ENCODE peak calls at places on chromosomes 16 and 17, in six cellular contexts. N is effector memory CD4-positive, alpha-beta T cell; X is GM12878; A is testis; P is CD4-positive, CD25-positive, alpha-beta regulatory T cell; V is caudate nucleus. F is an unnamed sample.

GRCh38 chr16:26643519-26643918 is 423.2 kb upstream of the C16orf82 start:
- DNase-seq in P (no peak), A (no peak), V (peak), N (no peak), X (no peak), F (no peak)

GRCh38 chr17:43734376-43734775 is 24.2 kb downstream of the SOST start:
- DNase-seq in V (no peak), P (no peak), X (no peak), A (no peak), N (no peak), F (no peak)

GRCh38 chr17:7884581-7885356 is 3.8 kb upstream of the CHD3 start:
- DNase-seq in P (peak), V (no peak), N (peak), X (no peak), A (peak), F (no peak)

GRCh38 chr16:62041401-62041800 is 5.2 kb upstream of the CDH8 start:
- DNase-seq in V (peak), X (no peak), N (no peak), P (no peak), A (peak), F (peak)

GRCh38 chr17:13509561-13509960 is 92.2 kb downstream of the HS3ST3A1 start:
- DNase-seq in V (no peak), P (no peak), N (no peak), X (no peak), A (no peak), F (no peak)

GRCh38 chr17:73278465-73279453 is 17.1 kb upstream of the CPSF4L start:
- DNase-seq in V (no peak), A (peak), X (no peak), N (no peak), P (no peak), F (no peak)

GRCh38 chr17:3888343-3889171 is 4.3 kb downstream of the CAMKK1 start:
- DNase-seq in N (no peak), X (no peak), V (no peak), A (peak), P (no peak), F (no peak)

GRCh38 chr17:43584666-43585102 is 38.5 kb upstream of the ETV4 start:
- DNase-seq in P (no peak), V (no peak), A (no peak), X (no peak), N (no peak), F (no peak)

GRCh38 chr16:52439750-52440149 is 107.2 kb downstream of the TOX3 start:
- DNase-seq in X (no peak), N (no peak), P (no peak), A (no peak), V (no peak), F (no peak)

GRCh38 chr17:50219345-50219744 is 17.9 kb upstream of the COL1A1 start:
- DNase-seq in P (no peak), X (no peak), V (no peak), N (no peak), A (no peak), F (no peak)

GRCh38 chr16:89564476-89565255 is 4.2 kb downstream of the RPL13 start:
- DNase-seq in A (no peak), P (no peak), X (no peak), N (no peak), V (no peak), F (no peak)

GRCh38 chr16:55082594-55082982 is 151.9 kb downstream of the IRX5 start:
- DNase-seq in A (no peak), X (no peak), P (no peak), V (no peak), N (no peak), F (no peak)

GRCh38 chr16:75249441-75249840 is 2.0 kb downstream of the BCAR1 start:
- DNase-seq in N (no peak), V (no peak), X (no peak), A (no peak), P (no peak), F (no peak)

GRCh38 chr16:75252049-75252864 is 833 bp upstream of the BCAR1 start:
- DNase-seq in P (no peak), N (no peak), V (no peak), A (peak), X (no peak), F (no peak)

GRCh38 chr16:75251280-75252048 is at the start of gene BCAR1:
- DNase-seq in N (no peak), A (peak), P (no peak), V (peak), X (no peak), F (peak)

GRCh38 chr16:75250089-75250808 is 1.2 kb downstream of the BCAR1 start:
- DNase-seq in V (no peak), N (no peak), A (no peak), P (no peak), X (no peak), F (no peak)

DNA sequence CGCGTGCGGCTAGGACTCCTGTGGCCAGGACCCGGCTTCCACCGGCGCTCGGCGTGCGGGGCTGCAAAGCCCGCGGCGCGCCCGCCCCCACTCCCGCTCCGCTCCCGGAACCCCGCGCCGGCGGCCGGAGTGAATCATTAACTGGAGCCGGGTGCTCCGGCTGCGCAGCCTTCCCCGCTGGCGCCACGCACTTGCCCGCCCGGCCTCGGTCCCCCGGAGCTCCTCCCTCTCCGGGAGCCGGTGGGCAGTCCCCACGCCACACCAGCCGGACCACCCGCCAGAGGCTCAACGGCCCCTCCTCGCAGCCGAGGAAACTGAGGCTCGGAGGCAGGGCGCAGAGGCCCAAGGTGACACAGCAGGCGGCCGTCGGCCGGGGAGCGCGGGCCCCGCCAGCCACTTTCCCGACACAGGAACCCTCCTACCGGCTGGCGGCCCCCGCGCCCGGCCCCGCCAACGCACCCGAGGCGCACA is 580 bp downstream of the BCAR1 start:
- DNase-seq in X (no peak), N (no peak), V (no peak), P (no peak), A (no peak), F (no peak)
- H3K27ac ChIP-seq in X (no peak), N (no peak), V (peak), P (no peak), A (peak), F (peak)

GRCh38 chr16:69465881-69466280 is 41.5 kb downstream of the CYB5B start:
- DNase-seq in N (no peak), A (no peak), P (no peak), V (peak), X (no peak), F (no peak)
- H3K27ac ChIP-seq in N (no peak), A (no peak), P (peak), V (peak), X (no peak), F (no peak)

GRCh38 chr17:37726248-37726647 is 18.6 kb downstream of the HNF1B start:
- DNase-seq in X (no peak), N (no peak), V (no peak), A (no peak), P (no peak), F (no peak)
- H3K27ac ChIP-seq in X (no peak), N (no peak), V (no peak), A (no peak), P (no peak), F (no peak)

GRCh38 chr16:1754204-1754603 is 17.1 kb downstream of the NME3 start:
- DNase-seq in V (no peak), X (no peak), A (no peak), N (no peak), P (no peak), F (no peak)
- H3K27ac ChIP-seq in V (peak), X (no peak), A (no peak), N (no peak), P (no peak), F (no peak)

DNA sequence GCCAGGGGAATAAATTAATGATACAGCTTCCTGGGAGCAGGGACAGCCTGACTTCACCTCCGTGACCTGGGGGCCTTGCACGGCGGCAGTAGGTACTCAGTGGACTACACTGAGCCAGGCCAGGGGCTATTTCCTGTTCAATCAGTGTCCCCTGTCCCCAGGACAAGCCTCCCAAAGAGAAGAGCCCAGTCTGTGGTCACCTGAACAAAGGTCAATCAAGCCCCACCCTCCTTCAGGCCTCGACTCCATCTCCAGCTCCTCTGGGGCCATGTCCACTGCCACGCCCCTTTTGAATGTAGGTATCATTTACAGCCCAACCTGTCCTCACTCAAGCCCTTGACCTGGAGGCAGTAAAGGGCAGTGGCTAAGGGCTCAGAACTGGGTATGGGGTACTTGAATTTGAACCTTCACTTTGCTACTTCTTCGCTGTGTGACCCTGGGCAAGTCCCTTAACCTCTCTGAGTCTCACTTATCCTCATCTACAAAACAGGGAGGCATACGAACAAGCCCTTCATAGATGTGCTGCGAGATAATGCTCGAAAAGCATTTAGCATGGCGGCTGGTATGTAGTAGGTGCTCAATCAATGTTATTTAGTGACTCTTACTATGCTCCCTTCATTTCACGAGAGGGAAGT is 29.0 kb downstream of the MYH11 start:
- DNase-seq in N (no peak), A (no peak), P (no peak), V (no peak), X (no peak), F (no peak)
- H3K27ac ChIP-seq in N (no peak), A (no peak), P (no peak), V (no peak), X (no peak), F (no peak)

DNA sequence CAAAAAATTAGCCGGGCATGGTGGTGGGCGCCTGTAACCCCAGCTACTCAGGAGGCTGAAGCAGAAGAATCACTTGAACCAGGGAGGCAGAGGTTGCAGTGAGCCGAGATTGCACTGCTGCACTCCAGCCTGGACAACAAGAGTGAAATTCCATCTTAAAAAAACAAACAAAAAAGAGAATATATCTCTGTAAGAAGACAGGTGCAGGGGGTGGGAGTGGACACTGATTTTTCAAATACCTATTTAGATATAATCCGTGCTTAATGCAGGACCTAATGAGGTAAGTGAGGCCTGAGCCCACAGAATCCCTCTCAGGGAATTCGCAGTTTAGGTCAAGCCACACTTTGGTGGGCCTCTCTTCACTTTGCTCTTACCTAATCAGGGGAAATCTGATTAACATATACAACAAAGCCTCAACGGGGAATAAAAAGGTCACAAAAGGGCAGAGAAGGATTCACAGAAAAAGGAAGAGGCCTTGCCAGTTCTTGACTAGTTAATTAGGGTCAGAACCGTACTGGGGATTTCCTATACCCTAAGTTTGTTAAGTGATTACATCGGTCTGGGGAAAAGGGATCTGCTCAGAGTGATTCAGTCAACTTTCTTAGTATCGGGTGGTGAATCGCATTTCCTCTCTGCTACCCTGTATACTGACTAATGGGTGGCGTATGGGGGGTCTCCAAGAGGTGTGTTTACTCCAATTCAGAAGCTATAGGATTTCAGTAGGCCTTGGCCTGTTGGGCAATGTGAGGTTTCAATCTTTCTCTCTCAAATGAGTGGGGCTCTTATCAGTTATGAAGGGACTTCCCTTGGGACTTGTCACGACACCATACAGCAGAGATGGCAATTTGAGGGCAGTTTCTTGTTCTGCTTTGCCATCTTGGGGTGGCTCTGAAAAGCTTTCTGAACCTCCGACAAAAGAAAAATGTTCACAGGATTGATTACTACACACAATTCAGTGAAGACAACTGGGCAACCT is 1.9 kb upstream of the NFAT5 start:
- DNase-seq in V (no peak), P (peak), X (peak), N (peak), A (no peak), F (no peak)
- H3K27ac ChIP-seq in V (no peak), P (peak), X (peak), N (peak), A (no peak), F (peak)

GRCh38 chr17:75326587-75326955 is 37.3 kb upstream of the SLC25A19 start:
- DNase-seq in P (no peak), A (no peak), X (no peak), N (no peak), V (no peak), F (no peak)
- H3K27ac ChIP-seq in P (no peak), A (no peak), X (peak), N (no peak), V (no peak), F (peak)

GRCh38 chr17:75263051-75263450 is 1.4 kb downstream of the MRPS7 start:
- DNase-seq in V (no peak), P (no peak), A (no peak), X (no peak), N (no peak), F (no peak)

GRCh38 chr17:75261336-75262111 is at the start of the genes GGA3 and MRPS7:
- DNase-seq in P (peak), N (peak), A (peak), X (peak), V (peak), F (peak)

GRCh38 chr17:75265614-75266314 is 4.1 kb downstream of the MRPS7 start:
- DNase-seq in P (no peak), V (no peak), X (no peak), A (no peak), N (no peak), F (no peak)

GRCh38 chr17:75262112-75262606 is 480 bp downstream of the MRPS7 start:
- DNase-seq in V (peak), A (no peak), N (no peak), X (no peak), P (no peak), F (no peak)

DNA sequence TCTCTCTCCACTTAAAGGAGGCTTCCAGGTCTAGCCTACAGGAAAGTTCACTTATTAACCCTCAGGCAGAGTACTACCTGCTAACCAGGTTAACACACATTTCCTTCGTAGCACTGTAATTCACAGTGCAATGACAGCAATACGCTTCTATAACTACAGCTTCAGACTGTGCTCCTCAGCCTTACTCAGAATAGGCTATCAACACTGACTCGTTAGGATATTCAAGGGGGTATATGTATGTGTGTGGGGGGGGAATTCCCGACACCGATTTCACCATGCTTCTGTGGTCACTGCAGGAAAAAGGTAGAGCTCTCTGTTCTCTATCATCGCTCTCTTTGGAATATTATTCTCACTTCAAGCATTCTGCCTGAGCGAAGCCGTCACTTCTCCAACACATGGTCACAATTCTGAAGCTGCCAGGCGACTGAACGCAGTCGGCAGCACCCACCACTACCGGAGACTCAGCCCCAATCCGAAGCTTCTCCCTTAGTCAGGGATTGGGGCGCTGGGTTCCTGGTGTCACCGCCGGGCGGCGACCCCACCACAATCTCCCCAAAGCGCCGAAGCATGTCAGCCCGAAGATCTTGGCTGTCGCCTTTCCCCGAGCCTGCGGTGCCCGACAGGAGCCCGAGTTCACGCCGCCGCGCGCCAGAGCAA is 599 bp downstream of the GGA3 start:
- DNase-seq in V (no peak), P (no peak), X (no peak), N (peak), A (no peak), F (no peak)
- H3K27ac ChIP-seq in V (peak), P (peak), X (peak), N (peak), A (peak), F (peak)

F was measured in substantia nigra.